ENCODE peak calls at places on chromosomes 16 and 17, in eight cellular contexts. H is mucosa of descending colon; U is BE2C; M is C1 segment of cervical spinal cord; D is germinal center; L is neural crest cell; X is psoas muscle; C is activated naive CD4-positive, alpha-beta T cell. N is an unnamed sample.

GRCh38 chr16:24688359-24688758 is 41.1 kb upstream of the TNRC6A start:
- DNase-seq in U (no peak), C (no peak), H (no peak), X (no peak), M (no peak), D (no peak), L (no peak), N (no peak)

GRCh38 chr16:80347900-80348299 is 192.9 kb upstream of the DYNLRB2 start:
- DNase-seq in X (no peak), H (no peak), U (no peak), D (no peak), M (peak; percentile 53), L (no peak), C (no peak), N (peak; percentile 65)

GRCh38 chr17:74959826-74960738 is 12.5 kb downstream of the HID1 start:
- DNase-seq in C (no peak), X (no peak), H (no peak), U (no peak), D (no peak), L (no peak), M (no peak), N (no peak)

GRCh38 chr17:40224707-40225092 is 5.6 kb downstream of the WIPF2 start:
- DNase-seq in U (no peak), L (no peak), H (no peak), M (peak; percentile 61), C (no peak), D (no peak), X (no peak), N (peak; percentile 69)

GRCh38 chr17:49249292-49249794 is 18.8 kb upstream of the PHOSPHO1 start:
- DNase-seq in L (no peak), H (no peak), U (peak; percentile 31), D (peak; percentile 56), M (peak; percentile 7), C (no peak), X (peak; percentile 45), N (peak; percentile 73)

GRCh38 chr17:29933379-29933778 is 3.4 kb upstream of the SSH2 start:
- DNase-seq in X (no peak), L (no peak), U (no peak), C (no peak), D (no peak), M (no peak), H (peak; percentile 29), N (no peak)

GRCh38 chr17:40035162-40035559 is 19.0 kb downstream of the MED24 start:
- DNase-seq in H (no peak), U (peak; percentile 71), M (peak; percentile 16), C (no peak), D (no peak), L (peak; percentile 65), X (no peak), N (no peak)

GRCh38 chr16:79328327-79329162 is 272.0 kb downstream of the MAF start:
- DNase-seq in H (peak; percentile 6), M (peak; percentile 15), C (no peak), D (no peak), X (no peak), L (no peak), U (no peak), N (no peak)

GRCh38 chr16:82220541-82220940 is 50.5 kb upstream of the MPHOSPH6 start:
- DNase-seq in C (no peak), U (no peak), X (no peak), L (no peak), D (no peak), M (no peak), H (no peak), N (no peak)

GRCh38 chr17:18009609-18010420 is 29.2 kb downstream of the ATPAF2 start:
- DNase-seq in L (no peak), H (no peak), M (no peak), C (no peak), X (no peak), U (no peak), D (no peak), N (no peak)

GRCh38 chr17:2123467-2124251 is 68.8 kb downstream of the HIC1 start:
- DNase-seq in D (peak; percentile 49), L (no peak), M (peak; percentile 31), H (peak; percentile 59), U (no peak), C (no peak), X (no peak), N (peak; percentile 56)

GRCh38 chr17:7393613-7394451 is 493 bp downstream of the PLSCR3 start:
- DNase-seq in X (peak; percentile 49), L (no peak), D (peak; percentile 49), C (no peak), M (no peak), H (no peak), U (no peak), N (no peak)

GRCh38 chr17:3678095-3678820 is 9.6 kb downstream of the EMC6 start:
- DNase-seq in L (no peak), C (no peak), D (no peak), M (no peak), U (no peak), X (no peak), H (no peak), N (peak; percentile 37)

GRCh38 chr17:50636804-50637195 is 2.1 kb downstream of the ABCC3 start:
- DNase-seq in X (no peak), M (no peak), L (no peak), D (no peak), H (no peak), U (no peak), C (no peak), N (peak; percentile 18)

GRCh38 chr16:55364811-55365210 is 40.8 kb downstream of the IRX6 start:
- DNase-seq in L (no peak), H (no peak), D (no peak), M (no peak), C (no peak), X (no peak), U (no peak), N (no peak)

GRCh38 chr17:75345514-75346167 is 56.4 kb upstream of the SLC25A19 start:
- DNase-seq in D (peak; percentile 73), L (no peak), C (no peak), M (no peak), X (no peak), U (no peak), H (no peak), N (no peak)

GRCh38 chr17:1347681-1348318 is 52.2 kb downstream of the YWHAE start:
- DNase-seq in D (no peak), X (peak; percentile 41), U (no peak), M (no peak), C (no peak), L (no peak), H (peak; percentile 67), N (no peak)

GRCh38 chr16:27642753-27643152 is 92.8 kb downstream of the KATNIP start:
- DNase-seq in U (no peak), C (no peak), M (no peak), D (no peak), L (no peak), H (no peak), X (no peak), N (no peak)

GRCh38 chr17:62125307-62125706 is 60.2 kb upstream of the MED13 start:
- DNase-seq in H (no peak), C (no peak), M (no peak), U (no peak), X (no peak), L (no peak), D (no peak), N (no peak)

GRCh38 chr17:8985054-8985701 is 19.7 kb upstream of the PIK3R5 start:
- DNase-seq in L (no peak), X (no peak), C (no peak), D (no peak), U (no peak), H (no peak), M (no peak), N (no peak)

GRCh38 chr16:81466351-81466960 is 21.8 kb downstream of the CMIP start:
- DNase-seq in H (no peak), L (no peak), C (no peak), U (no peak), X (no peak), M (peak; percentile 58), D (no peak), N (peak; percentile 51)

GRCh38 chr17:75059369-75060345 is 12.6 kb downstream of the KCTD2 start:
- DNase-seq in H (no peak), U (no peak), C (no peak), M (peak; percentile 13), D (no peak), X (no peak), L (no peak), N (no peak)

GRCh38 chr17:39196820-39197331 is 593 bp downstream of the CACNB1 start:
- DNase-seq in U (peak; percentile 32), X (peak; percentile 76), H (peak; percentile 28), L (no peak), D (no peak), M (peak; percentile 29), C (no peak), N (peak; percentile 72)

GRCh38 chr17:45729284-45729907 is 54.7 kb upstream of the CRHR1 start:
- DNase-seq in X (no peak), L (no peak), D (no peak), C (no peak), H (no peak), U (no peak), M (no peak), N (no peak)

GRCh38 chr16:56369202-56369601 is 56.1 kb downstream of the AMFR start:
- DNase-seq in C (no peak), D (no peak), H (no peak), M (no peak), L (no peak), U (no peak), X (no peak), N (no peak)

GRCh38 chr17:40427002-40427491 is 9.4 kb upstream of the TOP2A start:
- DNase-seq in C (no peak), M (no peak), X (no peak), L (no peak), H (no peak), U (no peak), D (no peak), N (no peak)

GRCh38 chr17:48002208-48002919 is 31.5 kb downstream of the CDK5RAP3 start:
- DNase-seq in U (peak; percentile 43), X (no peak), C (no peak), H (no peak), D (no peak), M (no peak), L (no peak), N (no peak)

GRCh38 chr17:36933174-36934143 is 3.8 kb upstream of the LHX1 start:
- DNase-seq in X (no peak), D (no peak), M (no peak), U (no peak), H (peak; percentile 28), C (no peak), L (no peak), N (no peak)

N was measured in right cardiac atrium.